ENCODE peak calls at places on chromosomes 2 and 18, in nine cellular contexts. A is GM23248, L is PC-9, V is IMR-90, R is neural progenitor cell, N is SK-N-SH, O is HCT116, B is OCI-LY7, G is fibroblast of lung. T is an unnamed sample.

GRCh38 chr2:19689769-19690168 is 212.0 kb downstream of the TTC32 start:
- DNase-seq in R (no peak), O (no peak), G (no peak), A (no peak), B (no peak), L (no peak), V (no peak), N (no peak), T (no peak)

GRCh38 chr2:25885933-25886332 is 7.6 kb upstream of the ASXL2 start:
- DNase-seq in A (peak; percentile 78), L (peak; percentile 25), N (no peak), R (no peak), V (peak; percentile 95), B (no peak), O (no peak), G (peak; percentile 93), T (no peak)

GRCh38 chr2:217325251-217325650 is 465.4 kb upstream of the TNP1 start:
- DNase-seq in L (no peak), B (no peak), N (no peak), A (no peak), V (no peak), O (no peak), R (no peak), G (no peak), T (no peak)

GRCh38 chr2:161844845-161845244 is 220.6 kb downstream of the SLC4A10 start:
- DNase-seq in B (no peak), R (no peak), G (no peak), N (no peak), V (no peak), L (no peak), A (no peak), O (no peak), T (no peak)

GRCh38 chr18:77177009-77177408 is 44.4 kb upstream of the MBP start:
- DNase-seq in G (peak; percentile 55), O (no peak), N (no peak), R (no peak), B (no peak), A (peak; percentile 80), V (peak; percentile 63), L (no peak), T (no peak)

GRCh38 chr2:179818546-179818945 is 42.9 kb downstream of the ZNF385B start:
- DNase-seq in N (no peak), O (no peak), A (peak; percentile 46), L (peak; percentile 14), G (peak; percentile 67), V (no peak), R (no peak), B (no peak), T (no peak)

GRCh38 chr18:8703781-8704301 is 1.5 kb upstream of the MTCL1 start:
- DNase-seq in G (no peak), A (no peak), V (no peak), N (no peak), L (no peak), B (no peak), R (no peak), O (no peak), T (no peak)

GRCh38 chr2:234178309-234179030 is 128.0 kb downstream of the SPP2 start:
- DNase-seq in O (no peak), A (peak; percentile 47), G (peak; percentile 66), L (peak; percentile 77), R (peak; percentile 33), N (no peak), V (peak; percentile 10), B (no peak), T (no peak)

GRCh38 chr2:177174456-177174855 is 38.1 kb upstream of the HNRNPA3 start:
- DNase-seq in N (no peak), L (no peak), V (no peak), B (no peak), R (no peak), G (no peak), O (no peak), A (peak; percentile 5), T (no peak)

GRCh38 chr2:60678551-60678950 is 77.5 kb upstream of the PAPOLG start:
- DNase-seq in B (no peak), V (no peak), G (no peak), N (no peak), A (no peak), L (no peak), O (no peak), R (no peak), T (no peak)

GRCh38 chr2:60679059-60679780 is 76.8 kb upstream of the PAPOLG start:
- DNase-seq in N (no peak), R (no peak), O (no peak), V (no peak), A (no peak), L (no peak), B (no peak), G (no peak), T (no peak)

GRCh38 chr2:60677376-60677775 is 78.7 kb upstream of the PAPOLG start:
- DNase-seq in V (no peak), L (no peak), N (no peak), G (no peak), R (no peak), O (no peak), A (no peak), B (no peak), T (no peak)

GRCh38 chr2:60675309-60675708 is 80.8 kb upstream of the PAPOLG start:
- DNase-seq in L (no peak), R (no peak), B (no peak), V (no peak), N (peak; percentile 16), O (no peak), G (no peak), A (no peak), T (no peak)

DNA sequence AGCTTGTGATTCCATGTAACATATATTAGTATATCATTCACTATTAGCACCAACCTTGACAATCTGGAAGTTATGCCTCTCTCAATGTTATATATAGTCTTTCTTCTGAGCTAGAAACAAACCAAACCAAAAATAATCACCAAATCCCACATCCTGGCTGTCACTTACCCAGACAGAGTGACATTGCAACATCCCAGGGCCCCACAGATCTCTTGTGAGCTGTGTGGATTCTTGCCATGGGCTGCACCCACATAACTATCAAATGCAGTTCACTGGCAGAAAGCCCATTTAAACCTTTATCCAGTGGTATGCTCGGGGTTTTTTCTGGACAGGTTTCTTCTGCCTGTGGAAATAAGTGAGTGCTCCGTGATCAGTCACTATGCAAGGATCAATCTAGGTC is 79.1 kb upstream of the PAPOLG start:
- DNase-seq in N (no peak), B (no peak), V (no peak), A (no peak), L (no peak), R (no peak), G (no peak), O (no peak), T (no peak)
- H2AFZ ChIP-seq in N (no peak overlapping the region), B (no peak overlapping the region), V (no peak overlapping the region), A (no peak overlapping the region), L (no peak overlapping the region), R (no peak overlapping the region), G (no peak overlapping the region), O (no peak overlapping the region), T (no peak overlapping the region)

GRCh38 chr2:168655207-168655606 is 147.2 kb upstream of the NOSTRIN start:
- DNase-seq in A (no peak), G (no peak), N (no peak), R (no peak), B (no peak), L (no peak), O (no peak), V (no peak), T (no peak)
- H3K4me2 ChIP-seq in A (no peak overlapping the region), G (no peak overlapping the region), N (no peak overlapping the region), R (no peak overlapping the region), B (no peak overlapping the region), L (no peak overlapping the region), O (no peak overlapping the region), V (no peak overlapping the region), T (no peak overlapping the region)

GRCh38 chr18:55301836-55302235 is 286.2 kb downstream of the TCF4 start:
- DNase-seq in B (no peak), G (no peak), N (no peak), L (no peak), O (no peak), V (no peak), A (no peak), R (no peak), T (no peak)

GRCh38 chr18:55302337-55302833 is 285.6 kb downstream of the TCF4 start:
- DNase-seq in L (no peak), N (peak; percentile 26), B (no peak), V (peak; percentile 17), G (peak; percentile 39), O (no peak), R (peak; percentile 14), A (peak; percentile 50), T (no peak)

GRCh38 chr18:55300469-55301195 is 287.4 kb downstream of the TCF4 start:
- DNase-seq in B (no peak), N (peak; percentile 65), L (no peak), V (peak; percentile 37), G (peak; percentile 44), R (no peak), A (peak; percentile 91), O (no peak), T (no peak)

GRCh38 chr18:55296761-55297160 is 291.2 kb downstream of the TCF4 start:
- DNase-seq in B (no peak), V (no peak), L (no peak), A (no peak), G (no peak), R (no peak), N (no peak), O (no peak), T (no peak)

GRCh38 chr18:55301196-55301540 is 286.8 kb downstream of the TCF4 start:
- DNase-seq in R (peak; percentile 58), N (no peak), V (peak; percentile 17), G (no peak), O (no peak), A (peak; percentile 61), L (no peak), B (no peak), T (no peak)
- H4K20me1 ChIP-seq in R (peaks cover 78% of the 10 kb centered on the region), N (no peaks in the 10 kb centered on the region), V (peaks cover 12% of the 10 kb centered on the region), G (no peaks in the 10 kb centered on the region), O (no peaks in the 10 kb centered on the region), A (no peaks in the 10 kb centered on the region), L (no peaks in the 10 kb centered on the region), B (no peaks in the 10 kb centered on the region), T (no peaks in the 10 kb centered on the region)

GRCh38 chr2:209986405-209986804 is 16.0 kb upstream of the RPE start:
- DNase-seq in G (peak; percentile 28), O (no peak), L (no peak), N (no peak), V (no peak), R (no peak), A (peak; percentile 23), B (no peak), T (no peak)
- H2AFZ ChIP-seq in G (no peak overlapping the region), O (no peak overlapping the region), L (no peak overlapping the region), N (no peak overlapping the region), V (no peak overlapping the region), R (peak overlapping the region; percentile 20), A (no peak overlapping the region), B (no peak overlapping the region), T (no peak overlapping the region)

DNA sequence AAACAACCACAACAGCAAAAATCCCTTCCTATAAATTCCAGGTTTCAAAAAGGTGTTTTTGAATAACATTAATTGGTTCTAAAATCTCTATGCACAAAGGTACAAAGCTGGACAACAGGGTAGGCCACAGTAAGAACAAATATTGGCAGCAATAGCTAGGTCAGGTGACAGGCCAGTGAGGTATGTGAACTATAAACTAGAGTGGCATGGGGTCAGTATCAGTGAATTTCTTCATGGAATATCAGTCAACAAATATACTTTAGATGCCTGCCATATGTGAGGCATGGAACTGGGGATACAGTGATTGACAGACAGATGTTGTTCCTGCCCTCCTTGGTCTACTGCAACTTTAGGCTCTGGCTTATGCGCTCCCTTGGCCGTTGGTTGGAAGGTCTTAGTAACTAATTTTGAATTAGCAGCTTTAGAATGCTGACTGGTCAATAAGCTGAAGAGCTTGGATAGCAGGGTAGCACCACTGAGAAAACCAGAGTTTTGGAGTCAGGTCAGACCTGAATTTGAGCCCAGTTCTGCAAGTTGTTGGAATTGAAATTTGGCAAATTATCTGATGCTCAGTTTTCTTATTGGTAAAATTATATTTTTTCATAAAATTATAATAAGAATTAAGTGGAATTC is 2.3 kb upstream of the EPC2 start:
- DNase-seq in G (no peak), B (no peak), R (no peak), A (no peak), N (no peak), L (no peak), O (no peak), V (no peak), T (no peak)
- H3K4me2 ChIP-seq in G (no peak overlapping the region), B (no peak overlapping the region), R (no peak overlapping the region), A (no peak overlapping the region), N (no peak overlapping the region), L (no peak overlapping the region), O (peak overlapping the region; percentile 24), V (no peak overlapping the region), T (no peak overlapping the region)

T was measured in DND-41.